ENCODE peak calls at places on chromosomes 6 and 20, in four cellular contexts. M, O, G and H are unnamed samples.

GRCh38 chr6:156862711-156863110 is 85.5 kb downstream of the ARID1B start:
- DNase-seq in O (no peak), G (no peak), M (no peak), H (no peak)

GRCh38 chr6:83199865-83200230 is 6.7 kb downstream of the RWDD2A start:
- DNase-seq in M (peak; percentile 92), G (no peak), O (peak; percentile 75), H (peak; percentile 72)

GRCh38 chr20:19699132-19699971 is 58.7 kb upstream of the RIN2 start:
- DNase-seq in O (peak; percentile 81), M (peak; percentile 87), G (no peak), H (peak; percentile 65)

GRCh38 chr6:47075741-47076421 is 33.7 kb upstream of the ADGRF1 start:
- DNase-seq in M (no peak), O (no peak), G (no peak), H (no peak)

GRCh38 chr20:62143118-62143975 is at the start of the genes PSMA7 and SS18L1:
- DNase-seq in O (peak; percentile 89), M (peak; percentile 83), G (peak; percentile 72), H (peak; percentile 84)

GRCh38 chr20:35954907-35955251 is 577 bp upstream of the SCAND1 start:
- DNase-seq in O (peak; percentile 30), M (peak; percentile 56), G (no peak), H (peak; percentile 36)

GRCh38 chr6:80607814-80608391 is 501.4 kb downstream of the BCKDHB start:
- DNase-seq in G (no peak), O (peak; percentile 65), M (peak; percentile 93), H (peak; percentile 82)

GRCh38 chr20:62805365-62805710 is 703 bp downstream of the OGFR start:
- DNase-seq in O (peak; percentile 20), M (no peak), G (no peak), H (peak; percentile 23)

GRCh38 chr6:151096255-151096612 is 143.5 kb upstream of the AKAP12 start:
- DNase-seq in M (no peak), G (no peak), O (no peak), H (no peak)

GRCh38 chr20:4074877-4075455 is 59.6 kb upstream of the RNF24 start:
- DNase-seq in O (no peak), G (no peak), M (no peak), H (no peak)

DNA sequence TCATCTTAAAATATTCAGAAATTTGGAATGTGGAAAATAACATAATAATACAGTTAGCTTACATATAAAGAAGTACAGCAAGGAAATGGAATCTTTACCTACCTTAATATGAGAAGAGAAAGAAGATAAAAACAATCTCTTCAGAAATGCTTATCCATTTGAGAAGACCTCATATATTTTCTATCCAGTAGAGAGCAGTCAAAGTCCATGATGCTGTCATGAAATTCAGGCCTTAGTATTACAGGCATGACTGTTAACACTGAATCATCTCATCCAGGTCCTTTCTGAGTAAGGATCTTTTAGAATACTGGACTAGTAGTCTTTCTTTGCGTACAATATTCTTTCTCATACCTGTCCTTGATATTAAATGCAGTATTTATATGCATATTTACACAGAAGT is 713.4 kb downstream of the CD109 start:
- DNase-seq in G (no peak), M (peak; percentile 90), O (peak; percentile 64), H (peak; percentile 62)
- TF ChIP-seq CTCF in G (peak; percentile 52), M (peak; percentile 44), O (peak; percentile 65), H (peak; percentile 70)

DNA sequence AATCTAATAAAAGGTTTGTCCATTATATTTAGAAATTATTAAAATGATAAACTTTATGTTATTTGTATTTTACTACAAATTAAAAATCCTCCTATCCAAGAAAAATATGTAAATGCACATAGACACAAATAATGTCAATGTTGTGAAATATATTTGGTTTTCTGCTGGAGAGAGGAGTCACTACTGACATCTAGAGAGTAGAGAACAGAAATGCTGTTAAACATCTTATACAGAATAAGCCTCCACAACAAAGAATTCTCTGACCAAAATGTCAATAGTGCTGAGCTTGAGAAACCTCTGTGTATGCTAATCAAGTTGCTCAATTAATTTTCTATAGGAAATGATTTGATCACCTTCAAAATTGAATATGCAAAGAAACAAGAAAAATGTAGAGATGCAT is 12.4 kb downstream of the HTR1B start:
- DNase-seq in M (peak; percentile 64), O (no peak), G (no peak), H (peak; percentile 46)
- TF ChIP-seq CTCF in M (peak; percentile 33), O (peak; percentile 11), G (no peak), H (peak; percentile 58)

DNA sequence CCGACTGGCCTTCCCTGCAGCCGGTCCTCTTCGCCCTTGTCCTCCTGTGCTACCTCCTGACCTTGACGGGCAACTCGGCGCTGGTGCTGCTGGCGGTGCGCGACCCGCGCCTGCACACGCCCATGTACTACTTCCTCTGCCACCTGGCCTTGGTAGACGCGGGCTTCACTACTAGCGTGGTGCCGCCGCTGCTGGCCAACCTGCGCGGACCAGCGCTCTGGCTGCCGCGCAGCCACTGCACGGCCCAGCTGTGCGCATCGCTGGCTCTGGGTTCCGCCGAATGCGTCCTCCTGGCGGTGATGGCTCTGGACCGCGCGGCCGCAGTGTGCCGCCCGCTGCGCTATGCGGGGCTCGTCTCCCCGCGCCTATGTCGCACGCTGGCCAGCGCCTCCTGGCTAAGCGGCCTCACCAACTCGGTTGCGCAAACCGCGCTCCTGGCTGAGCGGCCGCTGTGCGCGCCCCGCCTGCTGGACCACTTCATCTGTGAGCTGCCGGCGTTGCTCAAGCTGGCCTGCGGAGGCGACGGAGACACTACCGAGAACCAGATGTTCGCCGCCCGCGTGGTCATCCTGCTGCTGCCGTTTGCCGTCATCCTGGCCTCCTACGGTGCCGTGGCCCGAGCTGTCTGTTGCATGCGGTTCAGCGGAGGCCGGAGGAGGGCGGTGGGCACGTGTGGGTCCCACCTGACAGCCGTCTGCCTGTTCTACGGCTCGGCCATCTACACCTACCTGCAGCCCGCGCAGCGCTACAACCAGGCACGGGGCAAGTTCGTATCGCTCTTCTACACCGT is 6.1 kb downstream of the UBD start:
- DNase-seq in G (peak; percentile 89), O (no peak), M (peak; percentile 68), H (no peak)
- TF ChIP-seq CTCF in G (peak; percentile 42), O (no peak), M (peak; percentile 12), H (no peak)

GRCh38 chr20:22667198-22667597 is 82.8 kb upstream of the FOXA2 start:
- DNase-seq in O (no peak), M (no peak), G (no peak), H (no peak)

GRCh38 chr20:22663528-22664025 is 79.2 kb upstream of the FOXA2 start:
- DNase-seq in M (no peak), O (no peak), G (peak; percentile 87), H (no peak)
- TF ChIP-seq CTCF in M (no peak), O (no peak), G (no peak), H (no peak)

GRCh38 chr20:42204261-42204660 is 586.1 kb upstream of the CHD6 start:
- DNase-seq in O (no peak), G (no peak), M (peak; percentile 0), H (no peak)
- TF ChIP-seq CTCF in O (peak; percentile 14), G (peak; percentile 59), M (no peak), H (no peak)